ENCODE peak calls at places on chromosomes 3 and 15, in four cellular contexts. Y is GM23338, M is hepatocyte, H is GM23248. G is an unnamed sample.

GRCh38 chr15:43052860-43053259 is 53.0 kb downstream of the UBR1 start:
- DNase-seq in Y (no peak), M (no peak), H (no peak), G (no peak)

GRCh38 chr15:78618490-78618934 is 2.3 kb downstream of the CHRNA3 start:
- DNase-seq in Y (peak; percentile 96), M (peak; percentile 93), H (peak; percentile 88), G (peak; percentile 90)

GRCh38 chr15:73897441-73898261 is 24.3 kb downstream of the TBC1D21 start:
- DNase-seq in Y (peak; percentile 81), M (peak; percentile 67), H (peak; percentile 97), G (peak; percentile 79)

GRCh38 chr3:194130807-194131589 is 5.0 kb upstream of the HES1 start:
- DNase-seq in Y (peak; percentile 70), M (peak; percentile 73), H (peak; percentile 42), G (peak; percentile 82)

GRCh38 chr15:71288348-71288955 is 173.2 kb downstream of the THSD4 start:
- DNase-seq in Y (no peak), M (no peak), H (no peak), G (no peak)

GRCh38 chr3:39404943-39405686 is 1.4 kb upstream of the RPSA start:
- DNase-seq in Y (peak; percentile 93), M (no peak), H (no peak), G (no peak)

GRCh38 chr3:62873672-62874397 is 1.4 kb downstream of the CADPS start:
- DNase-seq in Y (peak; percentile 92), M (peak; percentile 67), H (peak; percentile 75), G (peak; percentile 91)

GRCh38 chr3:185691622-185692021 is 105.5 kb downstream of the SENP2 start:
- DNase-seq in Y (no peak), M (no peak), H (no peak), G (no peak)

GRCh38 chr3:59775781-59776270 is 726.0 kb upstream of the CFAP20DC start:
- DNase-seq in Y (no peak), M (no peak), H (no peak), G (peak; percentile 29)

GRCh38 chr15:95843241-95843851 is 487.2 kb upstream of the NR2F2 start:
- DNase-seq in Y (no peak), M (no peak), H (peak; percentile 15), G (no peak)

GRCh38 chr3:156535162-156535627 is 19.7 kb downstream of the SSR3 start:
- DNase-seq in Y (peak; percentile 39), M (peak; percentile 93), H (peak; percentile 99), G (no peak)

GRCh38 chr3:176097036-176097435 is 1100.2 kb downstream of the TBL1XR1 start:
- DNase-seq in Y (peak; percentile 10), M (no peak), H (no peak), G (peak; percentile 11)

GRCh38 chr15:69200773-69201745 is 40.6 kb downstream of the GLCE start:
- DNase-seq in Y (peak; percentile 28), M (no peak), H (no peak), G (no peak)

GRCh38 chr15:63417721-63418120 is 36.1 kb upstream of the CA12 start:
- DNase-seq in Y (no peak), M (no peak), H (no peak), G (no peak)

GRCh38 chr3:189563841-189564563 is 67.2 kb upstream of the TP63 start:
- DNase-seq in Y (no peak), M (peak; percentile 29), H (peak; percentile 92), G (no peak)

GRCh38 chr3:50381315-50381714 is 22.0 kb upstream of the TMEM115 start:
- DNase-seq in Y (no peak), M (no peak), H (no peak), G (no peak)

GRCh38 chr15:58987036-58987435 is 427 bp upstream of the RNF111 start:
- DNase-seq in Y (no peak), M (peak; percentile 13), H (no peak), G (no peak)

GRCh38 chr15:84079885-84080777 is 155.4 kb upstream of the GOLGA6L4 start:
- DNase-seq in Y (peak; percentile 85), M (peak; percentile 60), H (peak; percentile 28), G (peak; percentile 84)

GRCh38 chr3:159637895-159638542 is 350.6 kb upstream of the IL12A start:
- DNase-seq in Y (no peak), M (no peak), H (peak; percentile 63), G (no peak)

GRCh38 chr3:131349946-131350347 is 31.6 kb upstream of the NUDT16 start:
- DNase-seq in Y (no peak), M (peak; percentile 23), H (peak; percentile 91), G (no peak)

GRCh38 chr3:44468572-44469520 is 8.6 kb downstream of the ZNF445 start:
- DNase-seq in Y (peak; percentile 60), M (no peak), H (peak; percentile 48), G (no peak)

GRCh38 chr3:29447946-29448632 is 167.2 kb downstream of the RBMS3 start:
- DNase-seq in Y (no peak), M (no peak), H (no peak), G (peak; percentile 28)

GRCh38 chr3:99859855-99860254 is 42.2 kb downstream of the CMSS1 start:
- DNase-seq in Y (no peak), M (peak; percentile 41), H (peak; percentile 97), G (no peak)

GRCh38 chr3:185750015-185750414 is 74.8 kb downstream of the IGF2BP2 start:
- DNase-seq in Y (no peak), M (no peak), H (no peak), G (no peak)

GRCh38 chr3:10597733-10598132 is 92.3 kb upstream of the ATP2B2 start:
- DNase-seq in Y (no peak), M (no peak), H (no peak), G (no peak)

GRCh38 chr15:78714890-78715289 is 73.9 kb upstream of the CHRNB4 start:
- DNase-seq in Y (peak; percentile 36), M (no peak), H (peak; percentile 28), G (no peak)

GRCh38 chr15:53498996-53499395 is 260.5 kb downstream of the WDR72 start:
- DNase-seq in Y (no peak), M (no peak), H (no peak), G (no peak)

GRCh38 chr15:86316699-86317378 is 237.2 kb downstream of the AGBL1 start:
- DNase-seq in Y (peak; percentile 18), M (no peak), H (no peak), G (peak; percentile 44)

GRCh38 chr3:178808748-178809147 is 262.9 kb downstream of the ZMAT3 start:
- DNase-seq in Y (no peak), M (no peak), H (no peak), G (no peak)

GRCh38 chr3:157920804-157921203 is 185.4 kb downstream of the SHOX2 start:
- DNase-seq in Y (no peak), M (no peak), H (no peak), G (peak; percentile 62)

GRCh38 chr3:19439944-19440343 is 291.6 kb downstream of the KCNH8 start:
- DNase-seq in Y (no peak), M (no peak), H (no peak), G (no peak)

GRCh38 chr3:188749830-188750229 is 421.9 kb upstream of the TPRG1 start:
- DNase-seq in Y (no peak), M (no peak), H (no peak), G (no peak)

GRCh38 chr3:151410891-151411559 is 26.5 kb upstream of the P2RY12 start:
- DNase-seq in Y (no peak), M (no peak), H (peak; percentile 63), G (no peak)

DNA sequence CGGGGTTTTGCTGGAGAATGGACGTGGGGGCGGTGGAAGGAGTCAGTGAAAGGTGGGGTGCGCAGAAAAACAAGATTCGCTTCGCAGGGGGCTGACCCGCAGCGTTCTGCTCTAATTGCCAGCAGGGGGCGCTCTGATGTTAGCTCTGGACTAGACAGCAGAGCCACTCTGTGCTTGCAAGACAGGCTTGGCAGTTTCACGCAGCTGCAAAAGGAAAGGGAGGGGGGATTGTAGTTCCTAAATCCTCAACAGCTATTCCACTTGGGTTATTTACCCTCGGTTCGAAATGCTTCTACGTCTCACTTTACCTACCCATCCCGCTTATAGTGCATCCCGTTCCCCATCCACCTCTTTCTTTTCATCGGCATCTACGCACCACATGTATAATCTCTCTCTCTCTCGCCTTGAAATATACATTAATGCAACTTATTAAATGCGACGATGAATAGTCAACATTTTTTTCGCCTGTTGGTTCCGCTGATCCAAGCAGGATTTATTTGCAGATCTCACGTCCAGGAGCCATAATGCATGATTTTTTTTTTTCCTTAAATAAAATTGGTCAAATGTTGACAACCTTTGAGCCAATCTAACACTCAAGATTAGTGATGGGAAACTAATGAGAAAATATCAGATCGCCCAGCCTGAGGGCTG is 216.5 kb downstream of the MEIS2 start:
- DNase-seq in Y (peak; percentile 98), M (peak; percentile 94), H (peak; percentile 93), G (peak; percentile 97)
- TF ChIP-seq EZH2 in Y (no peak), M (peak; percentile 61), H (no peak), G (no peak)

DNA sequence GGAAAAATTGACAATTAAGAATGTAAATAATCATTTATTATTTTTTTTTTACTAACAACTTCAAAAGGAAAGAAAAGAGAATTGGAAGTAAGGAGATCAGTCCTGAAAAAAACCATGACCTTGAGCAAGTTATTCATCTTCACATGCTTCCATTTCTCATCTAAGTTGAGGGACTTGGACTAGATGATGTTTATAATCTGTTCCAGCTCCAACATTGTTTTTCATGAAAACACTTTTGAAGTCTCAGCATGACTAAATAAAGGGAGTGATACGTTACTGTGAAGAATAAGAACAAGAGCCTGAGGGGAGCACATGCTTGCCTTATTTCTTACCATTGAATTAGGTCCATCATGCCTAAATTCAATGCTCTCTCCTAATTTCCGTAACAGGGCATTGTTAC is 95.7 kb downstream of the STRIT1 start:
- DNase-seq in Y (no peak), M (no peak), H (no peak), G (no peak)
- TF ChIP-seq EZH2phosphoT487 in Y (no peak), M (no peak), H (no peak), G (no peak)

GRCh38 chr3:183826448-183826847 is 1.1 kb upstream of the MAP6D1 start:
- DNase-seq in Y (no peak), M (no peak), H (no peak), G (no peak)

GRCh38 chr3:183826854-183827253 is 1.5 kb upstream of the MAP6D1 start:
- DNase-seq in Y (peak; percentile 29), M (no peak), H (no peak), G (no peak)

GRCh38 chr3:183825380-183826161 is at the start of gene MAP6D1:
- DNase-seq in Y (peak; percentile 91), M (peak; percentile 72), H (peak; percentile 57), G (peak; percentile 90)

GRCh38 chr3:183823963-183824362 is 1.4 kb downstream of the MAP6D1 start:
- DNase-seq in Y (peak; percentile 39), M (no peak), H (no peak), G (no peak)

GRCh38 chr3:183824761-183825379 is 507 bp downstream of the MAP6D1 start:
- DNase-seq in Y (peak; percentile 59), M (peak; percentile 31), H (peak; percentile 41), G (peak; percentile 58)
- H3K4me2 ChIP-seq in Y (peak overlapping the region; percentile 95), M (peak overlapping the region; percentile 99), H (peak overlapping the region; percentile 70), G (peak overlapping the region; percentile 92)

GRCh38 chr3:101259485-101260341 is 60.7 kb downstream of the IMPG2 start:
- DNase-seq in Y (no peak), M (peak; percentile 54), H (no peak), G (no peak)

GRCh38 chr3:101266566-101266965 is 53.8 kb downstream of the IMPG2 start:
- DNase-seq in Y (no peak), M (no peak), H (no peak), G (no peak)

GRCh38 chr3:101262393-101263240 is 57.8 kb downstream of the IMPG2 start:
- DNase-seq in Y (no peak), M (no peak), H (no peak), G (no peak)

DNA sequence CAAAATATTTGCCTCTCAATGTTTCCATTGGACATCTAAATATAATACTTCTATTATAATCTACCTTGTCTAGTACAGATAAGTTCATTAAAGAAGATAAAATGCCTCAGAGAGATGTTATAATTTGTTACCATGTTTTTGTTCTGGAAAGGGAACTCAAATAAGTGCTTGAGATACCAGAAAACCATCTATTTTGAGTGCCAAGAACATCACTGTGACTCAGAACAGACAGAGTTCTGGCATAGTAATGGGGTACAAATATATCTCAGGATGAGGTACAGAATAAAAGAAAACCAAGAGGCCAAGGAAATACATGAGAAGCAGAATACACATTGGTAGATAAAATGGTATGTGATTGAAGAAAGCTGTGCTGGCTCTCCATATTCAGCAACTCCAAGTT is 58.9 kb downstream of the IMPG2 start:
- DNase-seq in Y (no peak), M (no peak), H (peak; percentile 47), G (no peak)
- TF ChIP-seq EZH2 in Y (no peak), M (no peak), H (no peak), G (no peak)

G was measured in neural progenitor cell.